ENCODE peak calls at places on chromosomes 2 and 18, in five cellular contexts. K is colonic mucosa, S is osteoblast, R is body of pancreas, W is heart left ventricle. U is an unnamed sample.

GRCh38 chr2:65514555-65515195 is 82.3 kb upstream of the SPRED2 start:
- DNase-seq in K (no peak), S (peak; percentile 67), R (no peak), W (no peak), U (no peak)

GRCh38 chr18:23933407-23933806 is 81.1 kb upstream of the TTC39C start:
- DNase-seq in K (no peak), S (peak; percentile 48), R (no peak), W (no peak), U (no peak)

GRCh38 chr2:233351423-233351822 is 2.9 kb upstream of the DGKD start:
- DNase-seq in K (no peak), S (no peak), R (no peak), W (no peak), U (no peak)

GRCh38 chr2:54629914-54630609 is 93.4 kb upstream of the EML6 start:
- DNase-seq in K (peak; percentile 34), S (peak; percentile 81), R (peak; percentile 92), W (no peak), U (no peak)

GRCh38 chr2:236642125-236642524 is 72.5 kb downstream of the ACKR3 start:
- DNase-seq in K (no peak), S (no peak), R (no peak), W (no peak), U (no peak)

GRCh38 chr2:6863792-6864191 is 1.9 kb downstream of the CMPK2 start:
- DNase-seq in K (no peak), S (peak; percentile 47), R (no peak), W (no peak), U (no peak)

GRCh38 chr2:174332607-174333001 is 2.1 kb upstream of the SP9 start:
- DNase-seq in K (no peak), S (peak; percentile 56), R (no peak), W (no peak), U (no peak)

GRCh38 chr2:191857406-191857805 is 10.5 kb upstream of the CAVIN2 start:
- DNase-seq in K (no peak), S (no peak), R (no peak), W (no peak), U (no peak)

GRCh38 chr2:199148076-199148845 is 309.5 kb downstream of the SATB2 start:
- DNase-seq in K (no peak), S (no peak), R (no peak), W (no peak), U (no peak)

GRCh38 chr2:212186166-212186565 is 352.4 kb downstream of the ERBB4 start:
- DNase-seq in K (no peak), S (no peak), R (no peak), W (no peak), U (no peak)

GRCh38 chr2:219573166-219573565 is 1.1 kb downstream of the INHA start:
- DNase-seq in K (no peak), S (no peak), R (no peak), W (no peak), U (no peak)

GRCh38 chr2:219572237-219573001 is at the start of gene INHA:
- DNase-seq in K (no peak), S (peak; percentile 90), R (no peak), W (no peak), U (no peak)

GRCh38 chr2:219570924-219571310 is 422 bp downstream of the OBSL1 start:
- DNase-seq in K (no peak), S (peak; percentile 96), R (peak; percentile 43), W (no peak), U (no peak)

GRCh38 chr2:219570194-219570923 is 980 bp downstream of the OBSL1 start:
- DNase-seq in K (no peak), S (peak; percentile 97), R (peak; percentile 54), W (no peak), U (no peak)

GRCh38 chr2:219571311-219572236 is at the start of gene OBSL1:
- DNase-seq in K (peak; percentile 27), S (peak; percentile 98), R (peak; percentile 82), W (peak; percentile 91), U (peak; percentile 77)
- H3K27me3 ChIP-seq in K (peaks cover 8% of the 10 kb centered on the region), S (peaks cover 15% of the 10 kb centered on the region), R (no peaks in the 10 kb centered on the region), W (no peaks in the 10 kb centered on the region), U (peaks cover 14% of the 10 kb centered on the region)

DNA sequence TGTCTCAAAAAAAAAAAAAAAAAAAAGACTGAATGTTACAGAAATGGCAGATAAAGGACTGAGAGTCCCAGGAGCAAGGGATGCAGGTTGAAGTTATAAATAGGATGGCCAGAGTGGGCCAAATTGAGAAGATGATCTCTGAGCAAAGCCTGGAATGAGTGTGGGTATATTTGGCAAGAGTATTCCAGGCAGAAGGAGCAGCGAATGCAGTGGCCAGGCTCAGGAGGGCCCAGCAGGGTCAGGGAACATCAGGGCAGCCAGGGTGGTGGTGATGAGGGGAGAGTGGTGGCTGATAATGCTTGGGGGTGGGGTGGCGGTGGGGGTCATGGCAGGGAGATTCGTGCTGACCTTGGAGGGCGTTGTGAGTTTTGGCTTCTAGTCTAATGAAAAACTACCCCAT is 141.3 kb upstream of the AGAP1 start:
- DNase-seq in K (no peak), S (no peak), R (no peak), W (no peak), U (no peak)
- TF ChIP-seq CTCF in K (no peak), S (no peak), R (no peak), W (no peak), U (no peak)

DNA sequence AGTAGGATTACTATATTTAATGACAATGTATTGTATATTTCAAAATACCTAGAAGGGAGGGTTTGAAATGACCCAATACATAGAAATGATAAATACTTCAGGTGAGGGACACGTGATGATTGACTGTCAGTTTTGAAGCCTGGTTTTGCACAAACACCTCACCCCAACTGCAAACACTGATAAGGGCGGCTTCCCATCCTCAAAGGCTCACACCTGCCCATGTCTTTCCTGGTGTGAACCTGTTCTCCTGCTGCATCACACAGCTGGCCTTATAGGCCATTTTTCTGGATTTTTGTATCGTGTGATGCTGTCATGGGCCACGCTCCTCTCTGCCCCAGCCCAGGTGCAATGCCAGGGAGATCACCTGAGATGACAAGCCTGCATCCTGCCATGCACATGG is 166.5 kb upstream of the NCK2 start:
- DNase-seq in K (peak; percentile 63), S (no peak), R (no peak), W (no peak), U (no peak)
- H3K27me3 ChIP-seq in K (no peaks in the 10 kb centered on the region), S (peaks cover 8% of the 10 kb centered on the region), R (no peaks in the 10 kb centered on the region), W (no peaks in the 10 kb centered on the region), U (no peaks in the 10 kb centered on the region)

DNA sequence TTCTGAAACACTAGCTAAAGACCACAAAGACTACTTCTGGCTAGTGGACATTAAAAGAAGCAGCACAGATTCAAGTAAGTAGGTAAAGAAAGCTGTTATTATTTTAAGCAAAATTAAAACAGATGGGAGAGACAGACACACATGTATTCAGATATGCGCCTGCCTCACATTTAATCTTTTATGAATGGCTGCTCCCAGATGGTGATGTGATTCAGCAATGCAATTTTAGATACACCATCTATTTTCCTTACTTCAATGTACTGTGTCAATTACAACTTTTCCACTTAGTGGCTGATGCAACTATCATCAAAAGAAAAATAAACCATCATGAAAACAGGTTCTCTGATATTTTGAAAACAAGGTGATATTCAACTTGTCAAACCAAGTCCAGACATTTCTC is 133.0 kb upstream of the PGAP1 start:
- DNase-seq in K (no peak), S (no peak), R (no peak), W (no peak), U (no peak)
- TF ChIP-seq CTCF in K (no peak), S (no peak), R (no peak), W (no peak), U (no peak)

GRCh38 chr2:32900246-32901000 is 46.3 kb upstream of the LTBP1 start:
- DNase-seq in K (no peak), S (no peak), R (no peak), W (no peak), U (no peak)
- H3K27me3 ChIP-seq in K (no peaks in the 10 kb centered on the region), S (peaks cover 10% of the 10 kb centered on the region), R (no peaks in the 10 kb centered on the region), W (no peaks in the 10 kb centered on the region), U (no peaks in the 10 kb centered on the region)

GRCh38 chr18:69717586-69717985 is 230.1 kb downstream of the CD226 start:
- DNase-seq in K (no peak), S (no peak), R (no peak), W (no peak), U (no peak)

GRCh38 chr18:69718912-69719547 is 228.6 kb downstream of the CD226 start:
- DNase-seq in K (no peak), S (no peak), R (no peak), W (no peak), U (no peak)

GRCh38 chr18:69720422-69720821 is 227.3 kb downstream of the CD226 start:
- DNase-seq in K (no peak), S (no peak), R (no peak), W (no peak), U (no peak)

DNA sequence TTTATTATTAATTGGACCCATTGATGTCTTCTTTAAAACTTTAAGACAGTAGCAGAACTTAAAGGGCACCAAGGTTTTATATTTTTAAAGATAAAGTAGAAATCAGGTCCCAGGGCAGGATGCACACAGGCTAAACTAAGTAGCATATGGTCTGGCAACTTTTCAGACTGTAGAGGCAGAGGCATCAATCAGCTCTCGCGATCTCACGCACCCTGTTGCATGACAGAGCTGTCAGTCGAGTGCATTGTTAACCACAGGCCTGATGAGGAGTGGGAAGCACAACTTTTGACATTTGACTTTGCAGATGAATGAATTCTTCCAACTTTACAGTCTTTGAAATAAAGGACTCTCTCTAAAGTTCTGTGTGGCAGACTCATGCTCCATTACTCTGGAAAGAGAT is 232.4 kb downstream of the CD226 start:
- DNase-seq in K (no peak), S (no peak), R (no peak), W (no peak), U (no peak)
- TF ChIP-seq CTCF in K (no peak), S (no peak), R (no peak), W (no peak), U (no peak)

DNA sequence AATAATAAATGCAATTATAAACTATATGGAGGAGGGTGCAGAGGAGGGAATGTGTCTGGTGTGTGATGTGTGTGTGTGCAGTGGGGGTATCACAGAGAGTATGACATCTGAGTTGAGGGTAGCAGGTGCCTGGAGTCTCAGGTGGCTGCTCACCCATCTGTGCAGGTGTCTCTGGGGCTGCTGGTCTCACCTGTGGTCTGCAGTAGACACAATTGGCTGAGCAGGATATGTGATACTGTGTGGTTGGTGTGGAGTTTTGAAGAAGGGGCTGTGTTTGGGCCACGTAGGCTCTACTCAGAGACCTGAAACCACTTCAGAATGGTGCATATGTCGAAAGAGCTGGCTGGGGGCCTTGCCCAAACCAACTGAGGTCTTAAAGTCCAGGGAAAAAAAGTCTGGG is 17.0 kb downstream of the FABP1 start:
- DNase-seq in K (no peak), S (no peak), R (no peak), W (no peak), U (no peak)
- H3K27me3 ChIP-seq in K (no peaks in the 10 kb centered on the region), S (no peaks in the 10 kb centered on the region), R (no peaks in the 10 kb centered on the region), W (no peaks in the 10 kb centered on the region), U (no peaks in the 10 kb centered on the region)